ENCODE peak calls at places on chromosomes 13 and 19, in eight cellular contexts. C, X, Q, D, S, E, Z and B are unnamed samples.

GRCh38 chr19:15935167-15935702 is 906 bp upstream of the CYP4F11 start:
- DNase-seq in C (no peak), X (no peak), Q (no peak), D (no peak), S (no peak), E (no peak), Z (no peak), B (no peak)

GRCh38 chr13:81080911-81081454 is 740.1 kb upstream of the SPRY2 start:
- DNase-seq in C (no peak), X (no peak), Q (no peak), D (no peak), S (no peak), E (no peak), Z (no peak), B (no peak)

GRCh38 chr13:93226623-93227279 is at the start of gene GPC6:
- DNase-seq in C (no peak), X (peak; percentile 20), Q (peak; percentile 95), D (peak; percentile 47), S (no peak), E (no peak), Z (no peak), B (peak; percentile 95)

GRCh38 chr19:1853295-1854031 is 5.2 kb upstream of the REXO1 start:
- DNase-seq in C (peak; percentile 96), X (peak; percentile 85), Q (peak; percentile 74), D (peak; percentile 85), S (no peak), E (peak; percentile 64), Z (peak; percentile 86), B (peak; percentile 87)

GRCh38 chr19:40369797-40370196 is 20.2 kb downstream of the HIPK4 start:
- DNase-seq in C (no peak), X (no peak), Q (no peak), D (no peak), S (no peak), E (no peak), Z (no peak), B (no peak)

GRCh38 chr19:7869910-7870511 is 4.2 kb downstream of the PRR36 start:
- DNase-seq in C (no peak), X (peak; percentile 97), Q (no peak), D (peak; percentile 70), S (no peak), E (no peak), Z (no peak), B (no peak)

GRCh38 chr19:22882797-22883196 is 50.7 kb downstream of the ZNF723 start:
- DNase-seq in C (no peak), X (no peak), Q (peak; percentile 4), D (peak; percentile 56), S (no peak), E (no peak), Z (no peak), B (peak; percentile 65)

GRCh38 chr19:38351865-38352395 is 16.3 kb downstream of the CATSPERG start:
- DNase-seq in C (no peak), X (no peak), Q (no peak), D (no peak), S (no peak), E (no peak), Z (no peak), B (no peak)

GRCh38 chr13:52830946-52831345 is 17.5 kb downstream of the PCDH8 start:
- DNase-seq in C (no peak), X (no peak), Q (no peak), D (no peak), S (no peak), E (no peak), Z (no peak), B (no peak)

GRCh38 chr13:27309401-27309958 is 38.9 kb downstream of the RASL11A start:
- DNase-seq in C (no peak), X (no peak), Q (no peak), D (no peak), S (no peak), E (no peak), Z (no peak), B (no peak)

GRCh38 chr19:5200844-5201243 is 139.8 kb downstream of the PTPRS start:
- DNase-seq in C (no peak), X (no peak), Q (no peak), D (no peak), S (no peak), E (no peak), Z (no peak), B (no peak)